ENCODE peak calls at places on chromosomes 1 and 21, in eight cellular contexts. One of them, this sample, is unnamed.
A peak's percentile ranks its signal among the peaks of the same experiment; 100 is the strongest.

GRCh38 chr1:37448691-37449417 is 25.5 kb upstream of the ZC3H12A start:
- DNase-seq in suprapubic skin: no peak
- DNase-seq in ovary: no peak
- DNase-seq in A549: no peak
- DNase-seq in stomach: no peak
- DNase-seq in K562: no peak
- DNase-seq in tibial nerve: no peak
- DNase-seq in HepG2: no peak
- DNase-seq in this sample: no peak

GRCh38 chr1:159121526-159121925 is 45.0 kb upstream of the AIM2 start:
- DNase-seq in A549: no peak
- DNase-seq in stomach: no peak
- DNase-seq in suprapubic skin: no peak
- DNase-seq in K562: no peak
- DNase-seq in ovary: no peak
- DNase-seq in HepG2: no peak
- DNase-seq in tibial nerve: no peak
- DNase-seq in this sample: no peak

GRCh38 chr1:36207339-36207738 is 16.9 kb upstream of the THRAP3 start:
- DNase-seq in ovary: no peak
- DNase-seq in HepG2: no peak
- DNase-seq in K562: no peak
- DNase-seq in suprapubic skin: peak; percentile 87
- DNase-seq in A549: peak; percentile 57
- DNase-seq in tibial nerve: peak; percentile 23
- DNase-seq in stomach: peak; percentile 83
- DNase-seq in this sample: peak; percentile 72

GRCh38 chr1:38858833-38859560 is 575 bp downstream of the RRAGC start:
- DNase-seq in HepG2: peak; percentile 39
- DNase-seq in suprapubic skin: peak; percentile 85
- DNase-seq in ovary: peak; percentile 69
- DNase-seq in A549: peak; percentile 18
- DNase-seq in K562: peak; percentile 57
- DNase-seq in stomach: peak; percentile 76
- DNase-seq in tibial nerve: peak; percentile 22
- DNase-seq in this sample: peak; percentile 77

GRCh38 chr1:3817138-3817740 is 20.9 kb upstream of the LRRC47 start:
- DNase-seq in K562: no peak
- DNase-seq in suprapubic skin: no peak
- DNase-seq in A549: no peak
- DNase-seq in ovary: no peak
- DNase-seq in tibial nerve: no peak
- DNase-seq in HepG2: no peak
- DNase-seq in stomach: no peak
- DNase-seq in this sample: peak; percentile 52

GRCh38 chr21:31182231-31183129 is 144.2 kb upstream of the KRTAP19-8 start:
- DNase-seq in K562: no peak
- DNase-seq in stomach: no peak
- DNase-seq in A549: no peak
- DNase-seq in ovary: no peak
- DNase-seq in HepG2: no peak
- DNase-seq in suprapubic skin: no peak
- DNase-seq in tibial nerve: no peak
- DNase-seq in this sample: no peak

GRCh38 chr1:180236698-180237509 is 6.8 kb downstream of the LHX4 start:
- DNase-seq in suprapubic skin: no peak
- DNase-seq in stomach: no peak
- DNase-seq in HepG2: no peak
- DNase-seq in tibial nerve: no peak
- DNase-seq in K562: no peak
- DNase-seq in ovary: no peak
- DNase-seq in A549: no peak
- DNase-seq in this sample: peak; percentile 14

GRCh38 chr1:154683820-154684219 is 75.8 kb upstream of the ADAR start:
- DNase-seq in ovary: no peak
- DNase-seq in K562: no peak
- DNase-seq in tibial nerve: no peak
- DNase-seq in stomach: no peak
- DNase-seq in A549: no peak
- DNase-seq in suprapubic skin: no peak
- DNase-seq in HepG2: no peak
- DNase-seq in this sample: no peak

GRCh38 chr1:217343907-217344306 is 287.0 kb downstream of the GPATCH2 start:
- DNase-seq in HepG2: no peak
- DNase-seq in tibial nerve: no peak
- DNase-seq in stomach: no peak
- DNase-seq in suprapubic skin: no peak
- DNase-seq in A549: no peak
- DNase-seq in K562: no peak
- DNase-seq in ovary: no peak
- DNase-seq in this sample: no peak

GRCh38 chr1:99613716-99614115 is 32.2 kb upstream of the PALMD start:
- DNase-seq in HepG2: no peak
- DNase-seq in suprapubic skin: no peak
- DNase-seq in K562: no peak
- DNase-seq in tibial nerve: no peak
- DNase-seq in A549: no peak
- DNase-seq in stomach: no peak
- DNase-seq in ovary: no peak
- DNase-seq in this sample: no peak

GRCh38 chr1:12087797-12088314 is 24.8 kb downstream of the TNFRSF8 start:
- DNase-seq in suprapubic skin: no peak
- DNase-seq in tibial nerve: no peak
- DNase-seq in A549: no peak
- DNase-seq in stomach: no peak
- DNase-seq in HepG2: no peak
- DNase-seq in K562: no peak
- DNase-seq in ovary: no peak
- DNase-seq in this sample: no peak

GRCh38 chr1:5837976-5838653 is 154.1 kb downstream of the NPHP4 start:
- DNase-seq in A549: no peak
- DNase-seq in tibial nerve: no peak
- DNase-seq in K562: no peak
- DNase-seq in suprapubic skin: no peak
- DNase-seq in ovary: no peak
- DNase-seq in HepG2: no peak
- DNase-seq in stomach: no peak
- DNase-seq in this sample: no peak

GRCh38 chr1:176033879-176034278 is 173.2 kb downstream of the COP1 start:
- DNase-seq in ovary: no peak
- DNase-seq in suprapubic skin: no peak
- DNase-seq in K562: no peak
- DNase-seq in HepG2: no peak
- DNase-seq in A549: no peak
- DNase-seq in tibial nerve: no peak
- DNase-seq in stomach: no peak
- DNase-seq in this sample: no peak

GRCh38 chr1:218357211-218357892 is 12.2 kb downstream of the TGFB2 start:
- DNase-seq in A549: no peak
- DNase-seq in ovary: no peak
- DNase-seq in stomach: no peak
- DNase-seq in tibial nerve: no peak
- DNase-seq in HepG2: no peak
- DNase-seq in suprapubic skin: no peak
- DNase-seq in K562: no peak
- DNase-seq in this sample: no peak

GRCh38 chr1:53617382-53618217 is 121.4 kb downstream of the GLIS1 start:
- DNase-seq in ovary: peak; percentile 2
- DNase-seq in tibial nerve: no peak
- DNase-seq in K562: no peak
- DNase-seq in stomach: peak; percentile 24
- DNase-seq in suprapubic skin: peak; percentile 53
- DNase-seq in A549: no peak
- DNase-seq in HepG2: no peak
- DNase-seq in this sample: peak; percentile 51

GRCh38 chr1:1758059-1758621 is 20.1 kb downstream of the NADK start:
- DNase-seq in suprapubic skin: no peak
- DNase-seq in HepG2: no peak
- DNase-seq in A549: no peak
- DNase-seq in K562: peak; percentile 25
- DNase-seq in stomach: peak; percentile 80
- DNase-seq in tibial nerve: no peak
- DNase-seq in ovary: no peak
- DNase-seq in this sample: no peak

GRCh38 chr1:207565546-207566468 is 69.8 kb downstream of the CR1 start:
- DNase-seq in A549: peak; percentile 27
- DNase-seq in stomach: no peak
- DNase-seq in suprapubic skin: no peak
- DNase-seq in ovary: no peak
- DNase-seq in tibial nerve: no peak
- DNase-seq in HepG2: no peak
- DNase-seq in K562: no peak
- DNase-seq in this sample: no peak

GRCh38 chr1:245751111-245751510 is 596.3 kb downstream of the KIF26B start:
- DNase-seq in A549: no peak
- DNase-seq in suprapubic skin: no peak
- DNase-seq in stomach: no peak
- DNase-seq in HepG2: no peak
- DNase-seq in ovary: no peak
- DNase-seq in K562: no peak
- DNase-seq in tibial nerve: no peak
- DNase-seq in this sample: no peak

GRCh38 chr1:81304187-81304586 is 496.5 kb upstream of the ADGRL2 start:
- DNase-seq in K562: no peak
- DNase-seq in ovary: no peak
- DNase-seq in tibial nerve: no peak
- DNase-seq in HepG2: no peak
- DNase-seq in A549: no peak
- DNase-seq in stomach: no peak
- DNase-seq in suprapubic skin: no peak
- DNase-seq in this sample: no peak

GRCh38 chr1:58881471-58881994 is 97.7 kb upstream of the JUN start:
- DNase-seq in HepG2: peak; percentile 96
- DNase-seq in A549: peak; percentile 89
- DNase-seq in tibial nerve: peak; percentile 39
- DNase-seq in ovary: no peak
- DNase-seq in suprapubic skin: no peak
- DNase-seq in stomach: peak; percentile 69
- DNase-seq in K562: peak; percentile 85
- DNase-seq in this sample: peak; percentile 80

GRCh38 chr1:159250817-159251216 is 46.1 kb downstream of the ACKR1 start:
- DNase-seq in suprapubic skin: no peak
- DNase-seq in HepG2: no peak
- DNase-seq in K562: no peak
- DNase-seq in ovary: no peak
- DNase-seq in stomach: no peak
- DNase-seq in tibial nerve: no peak
- DNase-seq in A549: peak; percentile 9
- DNase-seq in this sample: no peak

GRCh38 chr1:51133045-51133444 is 31.0 kb downstream of the C1orf185 start:
- DNase-seq in stomach: no peak
- DNase-seq in ovary: no peak
- DNase-seq in tibial nerve: no peak
- DNase-seq in K562: no peak
- DNase-seq in A549: no peak
- DNase-seq in suprapubic skin: no peak
- DNase-seq in HepG2: no peak
- DNase-seq in this sample: no peak

DNA sequence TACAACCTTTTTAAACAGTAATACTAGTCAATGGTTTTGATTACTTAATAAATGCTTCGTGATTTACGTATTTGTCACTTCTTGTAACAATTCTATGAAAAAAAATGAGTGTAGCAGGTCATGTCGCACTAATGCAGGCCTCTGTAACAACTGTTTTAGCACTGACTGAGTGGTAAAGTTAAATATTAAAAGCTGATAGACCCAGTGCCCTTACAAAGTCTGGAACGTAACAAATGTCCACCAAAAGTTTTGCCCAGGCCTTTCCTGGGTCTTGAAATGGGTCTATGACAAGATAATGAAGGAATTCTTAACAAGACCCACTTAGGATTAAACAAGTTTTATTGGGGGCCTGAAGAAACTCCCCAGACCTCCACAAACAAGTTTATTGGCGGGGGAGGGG is 304.6 kb upstream of the DEPDC1 start:
- DNase-seq in stomach: no peak
- DNase-seq in K562: no peak
- DNase-seq in A549: no peak
- DNase-seq in tibial nerve: no peak
- DNase-seq in ovary: no peak
- DNase-seq in suprapubic skin: no peak
- DNase-seq in HepG2: no peak
- DNase-seq in this sample: no peak
- TF ChIP-seq EP300 in stomach: no peak
- TF ChIP-seq EP300 in K562: no peak
- TF ChIP-seq EP300 in A549: no peak
- TF ChIP-seq EP300 in tibial nerve: no peak
- TF ChIP-seq EP300 in ovary: no peak
- TF ChIP-seq EP300 in suprapubic skin: no peak
- TF ChIP-seq EP300 in HepG2: no peak
- TF ChIP-seq EP300 in this sample: no peak

DNA sequence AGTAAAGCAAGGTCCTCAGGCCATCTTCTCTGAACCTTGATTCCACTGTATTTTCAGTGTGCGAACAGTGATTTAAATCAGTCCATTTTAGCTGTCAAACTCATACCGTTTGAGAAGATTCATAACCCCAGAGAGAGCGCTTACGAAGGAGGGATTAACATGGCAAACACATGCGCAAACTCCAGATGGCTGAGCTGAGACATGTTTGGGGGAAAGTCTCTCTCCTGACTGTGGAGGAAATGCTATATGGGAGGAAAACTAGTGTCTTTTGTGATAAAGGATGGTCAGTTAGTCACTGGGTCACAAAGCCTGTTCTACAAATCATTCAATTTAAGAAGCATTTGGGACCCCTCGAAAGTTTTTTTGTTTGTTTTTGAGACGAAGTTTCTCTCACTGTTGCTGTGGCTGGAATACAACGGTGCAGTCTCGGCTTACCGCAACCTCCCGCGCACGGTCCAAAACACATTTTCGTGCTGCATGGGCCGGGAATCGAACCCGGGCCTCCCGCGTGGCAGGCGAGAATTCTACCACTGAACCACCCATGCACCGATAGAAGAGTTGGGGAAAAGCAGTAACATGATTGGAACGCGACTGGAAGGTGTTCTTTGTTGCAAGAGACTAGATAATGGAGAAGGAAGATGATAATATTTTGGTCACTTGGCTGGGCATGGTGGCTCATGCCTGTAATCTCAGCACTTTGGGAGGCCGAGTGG is 58.4 kb upstream of the CXADR start:
- DNase-seq in suprapubic skin: no peak
- DNase-seq in K562: peak; percentile 33
- DNase-seq in stomach: no peak
- DNase-seq in A549: peak; percentile 92
- DNase-seq in ovary: peak; percentile 76
- DNase-seq in tibial nerve: peak; percentile 61
- DNase-seq in HepG2: peak; percentile 91
- DNase-seq in this sample: no peak
- H3K4me3 ChIP-seq in suprapubic skin: no peak overlapping the region
- H3K4me3 ChIP-seq in K562: peak overlapping the region; percentile 20
- H3K4me3 ChIP-seq in stomach: no peak overlapping the region
- H3K4me3 ChIP-seq in A549: peak overlapping the region; percentile 32
- H3K4me3 ChIP-seq in ovary: no peak overlapping the region
- H3K4me3 ChIP-seq in tibial nerve: peak overlapping the region; percentile 15
- H3K4me3 ChIP-seq in HepG2: peak overlapping the region; percentile 54
- H3K4me3 ChIP-seq in this sample: no peak overlapping the region

GRCh38 chr1:155929057-155929456 is 5.2 kb downstream of the KHDC4 start:
- DNase-seq in HepG2: no peak
- DNase-seq in stomach: no peak
- DNase-seq in K562: no peak
- DNase-seq in tibial nerve: no peak
- DNase-seq in A549: no peak
- DNase-seq in suprapubic skin: no peak
- DNase-seq in ovary: no peak
- DNase-seq in this sample: no peak
- TF ChIP-seq EP300 in HepG2: no peak
- TF ChIP-seq EP300 in stomach: no peak
- TF ChIP-seq EP300 in K562: no peak
- TF ChIP-seq EP300 in tibial nerve: no peak
- TF ChIP-seq EP300 in A549: no peak
- TF ChIP-seq EP300 in suprapubic skin: no peak
- TF ChIP-seq EP300 in ovary: no peak
- TF ChIP-seq EP300 in this sample: no peak

GRCh38 chr1:179016694-179017382 is 8.9 kb upstream of the FAM20B start:
- DNase-seq in suprapubic skin: peak; percentile 89
- DNase-seq in A549: peak; percentile 92
- DNase-seq in ovary: peak; percentile 76
- DNase-seq in K562: peak; percentile 89
- DNase-seq in stomach: peak; percentile 94
- DNase-seq in HepG2: peak; percentile 89
- DNase-seq in tibial nerve: peak; percentile 88
- DNase-seq in this sample: peak; percentile 92
- H3K4me3 ChIP-seq in suprapubic skin: no peak overlapping the region
- H3K4me3 ChIP-seq in A549: peak overlapping the region; percentile 19
- H3K4me3 ChIP-seq in ovary: no peak overlapping the region
- H3K4me3 ChIP-seq in K562: peak overlapping the region; percentile 21
- H3K4me3 ChIP-seq in stomach: no peak overlapping the region
- H3K4me3 ChIP-seq in HepG2: peak overlapping the region; percentile 36
- H3K4me3 ChIP-seq in tibial nerve: peak overlapping the region; percentile 24
- H3K4me3 ChIP-seq in this sample: no peak overlapping the region

This sample was measured in sigmoid colon.